ENCODE peak calls at places on chromosomes 3 and 15, in nine cellular contexts. One of them, this sample, is unnamed.

GRCh38 chr15:31327674-31328424 is 1.2 kb downstream of the KLF13 start:
- DNase-seq in activated CD8-positive, alpha-beta memory T cell treated with anti-CD3 and anti-CD28 coated beads for 48 hours: no peak
- DNase-seq in CD8-positive, alpha-beta memory T cell: peak; percentile 76
- DNase-seq in GM03348: peak; percentile 82
- DNase-seq in NCI-H446 treated with DMSO at 0.1 percent for 48 hours: no peak
- DNase-seq in thoracic aorta: no peak
- DNase-seq in activated effector memory CD4-positive, alpha-beta T cell treated with anti-CD3 and anti-CD28 coated beads, Interleukin-2, amount 50 U/mL, for 16 hours: peak; percentile 92
- DNase-seq in cardiac muscle cell: peak; percentile 72
- DNase-seq in T-helper 17 cell: peak; percentile 85
- DNase-seq in this sample: peak; percentile 48

GRCh38 chr15:82045179-82045891 is 483 bp downstream of the MEX3B start:
- DNase-seq in activated CD8-positive, alpha-beta memory T cell treated with anti-CD3 and anti-CD28 coated beads for 48 hours: peak; percentile 4
- DNase-seq in CD8-positive, alpha-beta memory T cell: no peak
- DNase-seq in GM03348: peak; percentile 64
- DNase-seq in NCI-H446 treated with DMSO at 0.1 percent for 48 hours: no peak
- DNase-seq in thoracic aorta: no peak
- DNase-seq in activated effector memory CD4-positive, alpha-beta T cell treated with anti-CD3 and anti-CD28 coated beads, Interleukin-2, amount 50 U/mL, for 16 hours: peak; percentile 69
- DNase-seq in cardiac muscle cell: peak; percentile 78
- DNase-seq in T-helper 17 cell: no peak
- DNase-seq in this sample: peak; percentile 51

GRCh38 chr3:160885791-160886286 is 129.8 kb downstream of the PPM1L start:
- DNase-seq in activated CD8-positive, alpha-beta memory T cell treated with anti-CD3 and anti-CD28 coated beads for 48 hours: no peak
- DNase-seq in CD8-positive, alpha-beta memory T cell: no peak
- DNase-seq in GM03348: no peak
- DNase-seq in NCI-H446 treated with DMSO at 0.1 percent for 48 hours: peak; percentile 48
- DNase-seq in thoracic aorta: no peak
- DNase-seq in activated effector memory CD4-positive, alpha-beta T cell treated with anti-CD3 and anti-CD28 coated beads, Interleukin-2, amount 50 U/mL, for 16 hours: no peak
- DNase-seq in cardiac muscle cell: peak; percentile 68
- DNase-seq in T-helper 17 cell: no peak
- DNase-seq in this sample: no peak

GRCh38 chr3:72892081-72892763 is 4.4 kb downstream of the GXYLT2 start:
- DNase-seq in activated CD8-positive, alpha-beta memory T cell treated with anti-CD3 and anti-CD28 coated beads for 48 hours: no peak
- DNase-seq in CD8-positive, alpha-beta memory T cell: no peak
- DNase-seq in GM03348: peak; percentile 78
- DNase-seq in NCI-H446 treated with DMSO at 0.1 percent for 48 hours: no peak
- DNase-seq in thoracic aorta: no peak
- DNase-seq in activated effector memory CD4-positive, alpha-beta T cell treated with anti-CD3 and anti-CD28 coated beads, Interleukin-2, amount 50 U/mL, for 16 hours: no peak
- DNase-seq in cardiac muscle cell: no peak
- DNase-seq in T-helper 17 cell: no peak
- DNase-seq in this sample: no peak

GRCh38 chr15:62444104-62445027 is 279.3 kb upstream of the C2CD4B start:
- DNase-seq in activated CD8-positive, alpha-beta memory T cell treated with anti-CD3 and anti-CD28 coated beads for 48 hours: no peak
- DNase-seq in CD8-positive, alpha-beta memory T cell: no peak
- DNase-seq in GM03348: peak; percentile 88
- DNase-seq in NCI-H446 treated with DMSO at 0.1 percent for 48 hours: no peak
- DNase-seq in thoracic aorta: peak; percentile 26
- DNase-seq in activated effector memory CD4-positive, alpha-beta T cell treated with anti-CD3 and anti-CD28 coated beads, Interleukin-2, amount 50 U/mL, for 16 hours: no peak
- DNase-seq in cardiac muscle cell: no peak
- DNase-seq in T-helper 17 cell: no peak
- DNase-seq in this sample: peak; percentile 16

GRCh38 chr15:89129123-89129815 is 41.0 kb downstream of the ABHD2 start:
- DNase-seq in activated CD8-positive, alpha-beta memory T cell treated with anti-CD3 and anti-CD28 coated beads for 48 hours: no peak
- DNase-seq in CD8-positive, alpha-beta memory T cell: peak; percentile 34
- DNase-seq in GM03348: peak; percentile 58
- DNase-seq in NCI-H446 treated with DMSO at 0.1 percent for 48 hours: no peak
- DNase-seq in thoracic aorta: no peak
- DNase-seq in activated effector memory CD4-positive, alpha-beta T cell treated with anti-CD3 and anti-CD28 coated beads, Interleukin-2, amount 50 U/mL, for 16 hours: peak; percentile 86
- DNase-seq in cardiac muscle cell: peak; percentile 63
- DNase-seq in T-helper 17 cell: peak; percentile 43
- DNase-seq in this sample: peak; percentile 2

GRCh38 chr3:64454179-64454578 is 228.9 kb upstream of the PRICKLE2 start:
- DNase-seq in activated CD8-positive, alpha-beta memory T cell treated with anti-CD3 and anti-CD28 coated beads for 48 hours: no peak
- DNase-seq in CD8-positive, alpha-beta memory T cell: no peak
- DNase-seq in GM03348: peak; percentile 47
- DNase-seq in NCI-H446 treated with DMSO at 0.1 percent for 48 hours: no peak
- DNase-seq in thoracic aorta: no peak
- DNase-seq in activated effector memory CD4-positive, alpha-beta T cell treated with anti-CD3 and anti-CD28 coated beads, Interleukin-2, amount 50 U/mL, for 16 hours: no peak
- DNase-seq in cardiac muscle cell: no peak
- DNase-seq in T-helper 17 cell: no peak
- DNase-seq in this sample: no peak

GRCh38 chr3:107284570-107284969 is 92.7 kb upstream of the CCDC54 start:
- DNase-seq in activated CD8-positive, alpha-beta memory T cell treated with anti-CD3 and anti-CD28 coated beads for 48 hours: no peak
- DNase-seq in CD8-positive, alpha-beta memory T cell: no peak
- DNase-seq in GM03348: peak; percentile 8
- DNase-seq in NCI-H446 treated with DMSO at 0.1 percent for 48 hours: no peak
- DNase-seq in thoracic aorta: no peak
- DNase-seq in activated effector memory CD4-positive, alpha-beta T cell treated with anti-CD3 and anti-CD28 coated beads, Interleukin-2, amount 50 U/mL, for 16 hours: no peak
- DNase-seq in cardiac muscle cell: no peak
- DNase-seq in T-helper 17 cell: no peak
- DNase-seq in this sample: no peak

GRCh38 chr3:6994081-6994668 is 133.3 kb downstream of the GRM7 start:
- DNase-seq in activated CD8-positive, alpha-beta memory T cell treated with anti-CD3 and anti-CD28 coated beads for 48 hours: no peak
- DNase-seq in CD8-positive, alpha-beta memory T cell: no peak
- DNase-seq in GM03348: no peak
- DNase-seq in NCI-H446 treated with DMSO at 0.1 percent for 48 hours: no peak
- DNase-seq in thoracic aorta: no peak
- DNase-seq in activated effector memory CD4-positive, alpha-beta T cell treated with anti-CD3 and anti-CD28 coated beads, Interleukin-2, amount 50 U/mL, for 16 hours: no peak
- DNase-seq in cardiac muscle cell: peak; percentile 20
- DNase-seq in T-helper 17 cell: no peak
- DNase-seq in this sample: no peak

GRCh38 chr15:50051811-50052419 is 67.1 kb downstream of the ATP8B4 start:
- DNase-seq in activated CD8-positive, alpha-beta memory T cell treated with anti-CD3 and anti-CD28 coated beads for 48 hours: no peak
- DNase-seq in CD8-positive, alpha-beta memory T cell: no peak
- DNase-seq in GM03348: peak; percentile 64
- DNase-seq in NCI-H446 treated with DMSO at 0.1 percent for 48 hours: peak; percentile 21
- DNase-seq in thoracic aorta: no peak
- DNase-seq in activated effector memory CD4-positive, alpha-beta T cell treated with anti-CD3 and anti-CD28 coated beads, Interleukin-2, amount 50 U/mL, for 16 hours: no peak
- DNase-seq in cardiac muscle cell: peak; percentile 56
- DNase-seq in T-helper 17 cell: no peak
- DNase-seq in this sample: no peak

GRCh38 chr3:11212301-11212613 is 58.0 kb downstream of the HRH1 start:
- DNase-seq in activated CD8-positive, alpha-beta memory T cell treated with anti-CD3 and anti-CD28 coated beads for 48 hours: no peak
- DNase-seq in CD8-positive, alpha-beta memory T cell: no peak
- DNase-seq in GM03348: peak; percentile 75
- DNase-seq in NCI-H446 treated with DMSO at 0.1 percent for 48 hours: no peak
- DNase-seq in thoracic aorta: no peak
- DNase-seq in activated effector memory CD4-positive, alpha-beta T cell treated with anti-CD3 and anti-CD28 coated beads, Interleukin-2, amount 50 U/mL, for 16 hours: no peak
- DNase-seq in cardiac muscle cell: no peak
- DNase-seq in T-helper 17 cell: no peak
- DNase-seq in this sample: no peak

GRCh38 chr3:62153231-62153630 is 220.1 kb downstream of the FEZF2 start:
- DNase-seq in activated CD8-positive, alpha-beta memory T cell treated with anti-CD3 and anti-CD28 coated beads for 48 hours: no peak
- DNase-seq in CD8-positive, alpha-beta memory T cell: no peak
- DNase-seq in GM03348: no peak
- DNase-seq in NCI-H446 treated with DMSO at 0.1 percent for 48 hours: no peak
- DNase-seq in thoracic aorta: no peak
- DNase-seq in activated effector memory CD4-positive, alpha-beta T cell treated with anti-CD3 and anti-CD28 coated beads, Interleukin-2, amount 50 U/mL, for 16 hours: no peak
- DNase-seq in cardiac muscle cell: no peak
- DNase-seq in T-helper 17 cell: no peak
- DNase-seq in this sample: no peak

GRCh38 chr3:185272051-185272450 is 18.2 kb upstream of the EHHADH start:
- DNase-seq in activated CD8-positive, alpha-beta memory T cell treated with anti-CD3 and anti-CD28 coated beads for 48 hours: no peak
- DNase-seq in CD8-positive, alpha-beta memory T cell: no peak
- DNase-seq in GM03348: no peak
- DNase-seq in NCI-H446 treated with DMSO at 0.1 percent for 48 hours: no peak
- DNase-seq in thoracic aorta: no peak
- DNase-seq in activated effector memory CD4-positive, alpha-beta T cell treated with anti-CD3 and anti-CD28 coated beads, Interleukin-2, amount 50 U/mL, for 16 hours: no peak
- DNase-seq in cardiac muscle cell: no peak
- DNase-seq in T-helper 17 cell: no peak
- DNase-seq in this sample: no peak

GRCh38 chr15:65939901-65940617 is 70.8 kb downstream of the RAB11A start:
- DNase-seq in activated CD8-positive, alpha-beta memory T cell treated with anti-CD3 and anti-CD28 coated beads for 48 hours: no peak
- DNase-seq in CD8-positive, alpha-beta memory T cell: no peak
- DNase-seq in GM03348: peak; percentile 94
- DNase-seq in NCI-H446 treated with DMSO at 0.1 percent for 48 hours: no peak
- DNase-seq in thoracic aorta: no peak
- DNase-seq in activated effector memory CD4-positive, alpha-beta T cell treated with anti-CD3 and anti-CD28 coated beads, Interleukin-2, amount 50 U/mL, for 16 hours: no peak
- DNase-seq in cardiac muscle cell: no peak
- DNase-seq in T-helper 17 cell: no peak
- DNase-seq in this sample: no peak

GRCh38 chr3:64873400-64873799 is 185.6 kb upstream of the ADAMTS9 start:
- DNase-seq in activated CD8-positive, alpha-beta memory T cell treated with anti-CD3 and anti-CD28 coated beads for 48 hours: no peak
- DNase-seq in CD8-positive, alpha-beta memory T cell: no peak
- DNase-seq in GM03348: no peak
- DNase-seq in NCI-H446 treated with DMSO at 0.1 percent for 48 hours: no peak
- DNase-seq in thoracic aorta: no peak
- DNase-seq in activated effector memory CD4-positive, alpha-beta T cell treated with anti-CD3 and anti-CD28 coated beads, Interleukin-2, amount 50 U/mL, for 16 hours: no peak
- DNase-seq in cardiac muscle cell: no peak
- DNase-seq in T-helper 17 cell: no peak
- DNase-seq in this sample: no peak

GRCh38 chr15:71891026-71891425 is 80.7 kb downstream of the NR2E3 start:
- DNase-seq in activated CD8-positive, alpha-beta memory T cell treated with anti-CD3 and anti-CD28 coated beads for 48 hours: no peak
- DNase-seq in CD8-positive, alpha-beta memory T cell: no peak
- DNase-seq in GM03348: no peak
- DNase-seq in NCI-H446 treated with DMSO at 0.1 percent for 48 hours: no peak
- DNase-seq in thoracic aorta: no peak
- DNase-seq in activated effector memory CD4-positive, alpha-beta T cell treated with anti-CD3 and anti-CD28 coated beads, Interleukin-2, amount 50 U/mL, for 16 hours: no peak
- DNase-seq in cardiac muscle cell: peak; percentile 71
- DNase-seq in T-helper 17 cell: no peak
- DNase-seq in this sample: no peak

GRCh38 chr15:99452728-99453643 is 112.8 kb upstream of the MEF2A start:
- DNase-seq in activated CD8-positive, alpha-beta memory T cell treated with anti-CD3 and anti-CD28 coated beads for 48 hours: no peak
- DNase-seq in CD8-positive, alpha-beta memory T cell: no peak
- DNase-seq in GM03348: peak; percentile 52
- DNase-seq in NCI-H446 treated with DMSO at 0.1 percent for 48 hours: no peak
- DNase-seq in thoracic aorta: peak; percentile 82
- DNase-seq in activated effector memory CD4-positive, alpha-beta T cell treated with anti-CD3 and anti-CD28 coated beads, Interleukin-2, amount 50 U/mL, for 16 hours: peak; percentile 55
- DNase-seq in cardiac muscle cell: no peak
- DNase-seq in T-helper 17 cell: no peak
- DNase-seq in this sample: no peak

GRCh38 chr3:23966308-23966707 is 21.2 kb downstream of the NR1D2 start:
- DNase-seq in activated CD8-positive, alpha-beta memory T cell treated with anti-CD3 and anti-CD28 coated beads for 48 hours: no peak
- DNase-seq in CD8-positive, alpha-beta memory T cell: no peak
- DNase-seq in GM03348: no peak
- DNase-seq in NCI-H446 treated with DMSO at 0.1 percent for 48 hours: no peak
- DNase-seq in thoracic aorta: no peak
- DNase-seq in activated effector memory CD4-positive, alpha-beta T cell treated with anti-CD3 and anti-CD28 coated beads, Interleukin-2, amount 50 U/mL, for 16 hours: no peak
- DNase-seq in cardiac muscle cell: peak; percentile 62
- DNase-seq in T-helper 17 cell: no peak
- DNase-seq in this sample: no peak

GRCh38 chr15:48866141-48866563 is 11.8 kb upstream of the EID1 start:
- DNase-seq in activated CD8-positive, alpha-beta memory T cell treated with anti-CD3 and anti-CD28 coated beads for 48 hours: no peak
- DNase-seq in CD8-positive, alpha-beta memory T cell: no peak
- DNase-seq in GM03348: peak; percentile 27
- DNase-seq in NCI-H446 treated with DMSO at 0.1 percent for 48 hours: peak; percentile 86
- DNase-seq in thoracic aorta: no peak
- DNase-seq in activated effector memory CD4-positive, alpha-beta T cell treated with anti-CD3 and anti-CD28 coated beads, Interleukin-2, amount 50 U/mL, for 16 hours: no peak
- DNase-seq in cardiac muscle cell: no peak
- DNase-seq in T-helper 17 cell: no peak
- DNase-seq in this sample: no peak

GRCh38 chr15:66650433-66650832 is 51.6 kb upstream of the SMAD6 start:
- DNase-seq in activated CD8-positive, alpha-beta memory T cell treated with anti-CD3 and anti-CD28 coated beads for 48 hours: no peak
- DNase-seq in CD8-positive, alpha-beta memory T cell: no peak
- DNase-seq in GM03348: no peak
- DNase-seq in NCI-H446 treated with DMSO at 0.1 percent for 48 hours: no peak
- DNase-seq in thoracic aorta: no peak
- DNase-seq in activated effector memory CD4-positive, alpha-beta T cell treated with anti-CD3 and anti-CD28 coated beads, Interleukin-2, amount 50 U/mL, for 16 hours: no peak
- DNase-seq in cardiac muscle cell: no peak
- DNase-seq in T-helper 17 cell: no peak
- DNase-seq in this sample: no peak

GRCh38 chr15:77456746-77457618 is 36.3 kb downstream of the HMG20A start:
- DNase-seq in activated CD8-positive, alpha-beta memory T cell treated with anti-CD3 and anti-CD28 coated beads for 48 hours: no peak
- DNase-seq in CD8-positive, alpha-beta memory T cell: no peak
- DNase-seq in GM03348: no peak
- DNase-seq in NCI-H446 treated with DMSO at 0.1 percent for 48 hours: no peak
- DNase-seq in thoracic aorta: no peak
- DNase-seq in activated effector memory CD4-positive, alpha-beta T cell treated with anti-CD3 and anti-CD28 coated beads, Interleukin-2, amount 50 U/mL, for 16 hours: no peak
- DNase-seq in cardiac muscle cell: no peak
- DNase-seq in T-helper 17 cell: no peak
- DNase-seq in this sample: peak; percentile 81

GRCh38 chr3:97901327-97902295 is 70.6 kb downstream of the RIOX2 start:
- DNase-seq in activated CD8-positive, alpha-beta memory T cell treated with anti-CD3 and anti-CD28 coated beads for 48 hours: no peak
- DNase-seq in CD8-positive, alpha-beta memory T cell: no peak
- DNase-seq in GM03348: no peak
- DNase-seq in NCI-H446 treated with DMSO at 0.1 percent for 48 hours: no peak
- DNase-seq in thoracic aorta: no peak
- DNase-seq in activated effector memory CD4-positive, alpha-beta T cell treated with anti-CD3 and anti-CD28 coated beads, Interleukin-2, amount 50 U/mL, for 16 hours: no peak
- DNase-seq in cardiac muscle cell: no peak
- DNase-seq in T-helper 17 cell: no peak
- DNase-seq in this sample: no peak

GRCh38 chr15:93131485-93132075 is 42.6 kb upstream of the RGMA start:
- DNase-seq in activated CD8-positive, alpha-beta memory T cell treated with anti-CD3 and anti-CD28 coated beads for 48 hours: no peak
- DNase-seq in CD8-positive, alpha-beta memory T cell: no peak
- DNase-seq in GM03348: no peak
- DNase-seq in NCI-H446 treated with DMSO at 0.1 percent for 48 hours: no peak
- DNase-seq in thoracic aorta: no peak
- DNase-seq in activated effector memory CD4-positive, alpha-beta T cell treated with anti-CD3 and anti-CD28 coated beads, Interleukin-2, amount 50 U/mL, for 16 hours: no peak
- DNase-seq in cardiac muscle cell: no peak
- DNase-seq in T-helper 17 cell: no peak
- DNase-seq in this sample: no peak

GRCh38 chr3:184677344-184678316 is 34.2 kb downstream of the MAGEF1 start:
- DNase-seq in activated CD8-positive, alpha-beta memory T cell treated with anti-CD3 and anti-CD28 coated beads for 48 hours: no peak
- DNase-seq in CD8-positive, alpha-beta memory T cell: no peak
- DNase-seq in GM03348: no peak
- DNase-seq in NCI-H446 treated with DMSO at 0.1 percent for 48 hours: no peak
- DNase-seq in thoracic aorta: no peak
- DNase-seq in activated effector memory CD4-positive, alpha-beta T cell treated with anti-CD3 and anti-CD28 coated beads, Interleukin-2, amount 50 U/mL, for 16 hours: no peak
- DNase-seq in cardiac muscle cell: no peak
- DNase-seq in T-helper 17 cell: no peak
- DNase-seq in this sample: no peak

GRCh38 chr15:80382285-80382684 is 21.9 kb upstream of the ARNT2 start:
- DNase-seq in activated CD8-positive, alpha-beta memory T cell treated with anti-CD3 and anti-CD28 coated beads for 48 hours: no peak
- DNase-seq in CD8-positive, alpha-beta memory T cell: no peak
- DNase-seq in GM03348: no peak
- DNase-seq in NCI-H446 treated with DMSO at 0.1 percent for 48 hours: no peak
- DNase-seq in thoracic aorta: no peak
- DNase-seq in activated effector memory CD4-positive, alpha-beta T cell treated with anti-CD3 and anti-CD28 coated beads, Interleukin-2, amount 50 U/mL, for 16 hours: no peak
- DNase-seq in cardiac muscle cell: no peak
- DNase-seq in T-helper 17 cell: no peak
- DNase-seq in this sample: no peak

GRCh38 chr3:125512135-125512920 is 7.7 kb downstream of the SNX4 start:
- DNase-seq in activated CD8-positive, alpha-beta memory T cell treated with anti-CD3 and anti-CD28 coated beads for 48 hours: no peak
- DNase-seq in CD8-positive, alpha-beta memory T cell: no peak
- DNase-seq in GM03348: no peak
- DNase-seq in NCI-H446 treated with DMSO at 0.1 percent for 48 hours: peak; percentile 59
- DNase-seq in thoracic aorta: no peak
- DNase-seq in activated effector memory CD4-positive, alpha-beta T cell treated with anti-CD3 and anti-CD28 coated beads, Interleukin-2, amount 50 U/mL, for 16 hours: peak; percentile 67
- DNase-seq in cardiac muscle cell: no peak
- DNase-seq in T-helper 17 cell: no peak
- DNase-seq in this sample: no peak

GRCh38 chr15:23565395-23566069 is at the start of gene MKRN3:
- DNase-seq in activated CD8-positive, alpha-beta memory T cell treated with anti-CD3 and anti-CD28 coated beads for 48 hours: no peak
- DNase-seq in CD8-positive, alpha-beta memory T cell: peak; percentile 17
- DNase-seq in GM03348: no peak
- DNase-seq in NCI-H446 treated with DMSO at 0.1 percent for 48 hours: peak; percentile 85
- DNase-seq in thoracic aorta: no peak
- DNase-seq in activated effector memory CD4-positive, alpha-beta T cell treated with anti-CD3 and anti-CD28 coated beads, Interleukin-2, amount 50 U/mL, for 16 hours: peak; percentile 79
- DNase-seq in cardiac muscle cell: no peak
- DNase-seq in T-helper 17 cell: no peak
- DNase-seq in this sample: peak; percentile 91

GRCh38 chr3:100401674-100402036 is 316 bp downstream of the LNP1 start:
- DNase-seq in activated CD8-positive, alpha-beta memory T cell treated with anti-CD3 and anti-CD28 coated beads for 48 hours: peak; percentile 15
- DNase-seq in CD8-positive, alpha-beta memory T cell: peak; percentile 35
- DNase-seq in GM03348: peak; percentile 34
- DNase-seq in NCI-H446 treated with DMSO at 0.1 percent for 48 hours: no peak
- DNase-seq in thoracic aorta: peak; percentile 2
- DNase-seq in activated effector memory CD4-positive, alpha-beta T cell treated with anti-CD3 and anti-CD28 coated beads, Interleukin-2, amount 50 U/mL, for 16 hours: peak; percentile 81
- DNase-seq in cardiac muscle cell: peak; percentile 68
- DNase-seq in T-helper 17 cell: peak; percentile 14
- DNase-seq in this sample: no peak

This sample was measured in NCI-H2227 treated with DMSO at 0.1 percent for 48 hours.